ENCODE peak calls at places on chromosomes 11 and 22, in four cellular contexts. S is BJ, E is fibroblast of mammary gland, V is right atrium auricular region. A is an unnamed sample.

GRCh38 chr11:67449116-67449844 is 3.2 kb downstream of the GPR152 start:
- DNase-seq in V (no peak), S (no peak), E (no peak), A (no peak)

GRCh38 chr11:105111145-105111944 is 28.2 kb downstream of the CARD18 start:
- DNase-seq in E (no peak), S (no peak), V (no peak), A (no peak)

GRCh38 chr22:46065733-46066454 is 84.4 kb upstream of the PPARA start:
- DNase-seq in V (no peak), E (peak; percentile 58), S (no peak), A (no peak)

GRCh38 chr11:9039194-9039593 is 35.4 kb upstream of the NRIP3 start:
- DNase-seq in S (no peak), E (peak; percentile 21), V (no peak), A (no peak)

GRCh38 chr22:20226077-20226716 is 41.9 kb downstream of the RTN4R start:
- DNase-seq in V (no peak), S (no peak), E (no peak), A (no peak)

GRCh38 chr22:47564651-47565050 is 802.2 kb downstream of the TBC1D22A start:
- DNase-seq in S (no peak), V (peak; percentile 34), E (no peak), A (no peak)

GRCh38 chr11:26231252-26231661 is 100.7 kb upstream of the ANO3 start:
- DNase-seq in E (peak; percentile 98), S (no peak), V (no peak), A (peak; percentile 51)

GRCh38 chr22:37304595-37305343 is 22.5 kb downstream of the CYTH4 start:
- DNase-seq in V (no peak), S (no peak), E (peak; percentile 49), A (no peak)

GRCh38 chr11:95937358-95937757 is 13.5 kb upstream of the MTMR2 start:
- DNase-seq in S (no peak), V (no peak), E (peak; percentile 15), A (no peak)

GRCh38 chr22:37282385-37282677 is at the start of gene CYTH4:
- DNase-seq in V (peak; percentile 78), S (no peak), E (no peak), A (no peak)

GRCh38 chr11:833114-833791 is 501 bp downstream of the CD151 start:
- DNase-seq in S (no peak), E (no peak), V (peak; percentile 81), A (no peak)

DNA sequence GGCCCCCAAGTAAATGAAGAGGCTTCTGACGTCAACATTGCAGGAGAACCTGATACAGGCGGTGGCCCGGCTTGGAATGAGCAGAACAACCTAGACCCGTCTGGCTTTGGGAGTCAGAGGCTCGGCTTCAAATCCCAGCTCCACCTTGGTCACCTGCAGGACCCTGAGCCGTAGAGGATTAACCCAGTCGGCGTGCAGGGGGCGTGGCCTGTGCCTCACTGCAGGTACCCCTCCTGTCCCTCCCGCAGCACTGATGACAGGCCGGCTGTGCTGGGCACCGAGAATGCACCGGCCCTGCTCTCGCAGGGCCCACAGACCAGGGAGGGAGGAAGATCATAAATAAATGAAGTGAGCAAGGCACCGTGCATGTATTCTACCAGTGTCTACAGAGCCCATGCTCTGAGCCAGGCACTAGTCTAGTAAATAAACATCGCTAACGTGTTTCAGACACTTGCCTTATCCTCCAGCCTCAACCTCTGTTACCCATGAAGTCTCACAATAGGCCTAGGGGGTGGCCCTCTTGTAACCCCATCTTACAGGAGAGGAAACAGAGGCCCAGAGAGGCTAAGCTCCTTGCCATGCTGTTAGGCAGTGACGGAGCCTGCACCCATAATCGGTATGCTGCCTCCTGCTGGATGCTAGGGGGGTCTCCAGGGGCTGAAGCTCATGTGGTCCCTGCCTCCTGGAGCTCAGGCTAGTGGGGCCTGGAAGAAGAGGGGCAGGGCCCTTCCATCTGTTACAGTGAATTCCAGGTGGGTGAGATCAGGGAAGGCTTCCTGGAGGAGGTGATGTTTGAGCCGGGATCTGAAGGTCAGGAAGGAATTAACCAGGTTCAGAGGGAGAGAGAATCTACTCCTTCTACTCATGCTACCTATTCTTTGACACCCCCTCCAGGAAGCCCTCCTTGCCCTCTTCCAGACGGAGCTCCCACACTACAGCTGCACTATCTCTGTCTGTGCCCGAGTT is 53.4 kb downstream of the RTL6 start:
- DNase-seq in V (no peak), E (no peak), S (no peak), A (no peak)
- TF ChIP-seq CTCF in V (no peak), E (peak; percentile 23), S (no peak), A (peak; percentile 1)

GRCh38 chr22:49936973-49937757 is 18.7 kb downstream of the CRELD2 start:
- DNase-seq in S (no peak), V (no peak), E (no peak), A (no peak)
- H3K4me3 ChIP-seq in S (no peak overlapping the region), V (peak overlapping the region; percentile 54), E (no peak overlapping the region), A (no peak overlapping the region)

GRCh38 chr11:130629039-130629438 is 180.6 kb downstream of the ADAMTS15 start:
- DNase-seq in S (no peak), V (no peak), E (peak; percentile 28), A (no peak)
- TF ChIP-seq CTCF in S (no peak), V (no peak), E (no peak), A (no peak)

GRCh38 chr11:65429724-65430405 is 7.3 kb downstream of the NEAT1 start:
- DNase-seq in S (no peak), E (peak; percentile 89), V (peak; percentile 73), A (peak; percentile 81)

GRCh38 chr11:65430406-65431217 is 8.0 kb downstream of the NEAT1 start:
- DNase-seq in E (peak; percentile 75), S (no peak), V (peak; percentile 50), A (peak; percentile 46)

GRCh38 chr11:65432686-65433582 is 10.3 kb downstream of the NEAT1 start:
- DNase-seq in S (no peak), V (no peak), E (peak; percentile 63), A (no peak)

GRCh38 chr11:65432133-65432650 is 9.6 kb downstream of the NEAT1 start:
- DNase-seq in S (no peak), V (no peak), E (peak; percentile 36), A (no peak)

GRCh38 chr11:65431452-65432132 is 9.0 kb downstream of the NEAT1 start:
- DNase-seq in V (peak; percentile 44), S (no peak), E (peak; percentile 59), A (no peak)
- H3K4me3 ChIP-seq in V (peak overlapping the region; percentile 95), S (no peak overlapping the region), E (no peak overlapping the region), A (no peak overlapping the region)

DNA sequence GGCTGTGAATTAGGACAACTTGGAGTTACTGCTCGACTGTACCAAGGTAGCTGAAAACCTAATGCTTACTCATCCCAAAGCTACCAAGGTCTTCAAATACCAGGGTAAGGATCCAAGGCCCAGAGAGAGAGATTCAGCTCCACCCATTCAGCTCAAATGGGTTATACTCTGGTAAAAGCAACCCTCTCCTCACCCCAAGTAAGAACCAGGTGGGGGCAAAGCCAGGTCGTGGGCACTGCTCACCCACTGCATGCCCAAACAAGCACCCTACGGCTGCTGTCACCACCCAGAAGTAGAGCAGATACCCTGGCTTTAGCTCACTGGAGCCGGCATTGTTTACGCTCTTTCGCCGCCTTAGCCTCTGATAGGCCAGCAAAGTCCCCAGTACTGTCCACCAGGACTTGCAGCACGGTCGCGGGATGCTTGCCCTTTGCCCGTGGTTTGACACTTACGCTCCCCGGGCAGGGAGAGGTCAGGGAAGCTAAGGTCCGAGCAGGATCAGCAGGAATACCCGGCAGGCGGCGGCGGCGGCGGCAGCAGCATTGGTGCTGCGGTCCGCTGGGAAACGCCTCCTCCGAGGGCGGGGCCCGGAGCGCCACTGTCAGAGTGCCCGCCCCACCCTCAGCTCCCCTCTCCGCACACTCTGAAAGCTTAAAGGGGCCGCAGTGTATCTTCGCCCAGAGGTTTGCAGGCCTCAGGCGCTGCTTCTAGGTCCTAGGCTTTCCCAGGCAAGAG is 19.6 kb downstream of the CKAP5 start:
- DNase-seq in E (peak; percentile 68), S (no peak), V (peak; percentile 73), A (no peak)
- TF ChIP-seq CTCF in E (no peak), S (peak; percentile 13), V (no peak), A (no peak)

GRCh38 chr22:44137415-44137814 is 43.3 kb upstream of the PARVG start:
- DNase-seq in V (no peak), S (no peak), E (no peak), A (no peak)
- H3K4me3 ChIP-seq in V (no peak overlapping the region), S (no peak overlapping the region), E (no peak overlapping the region), A (no peak overlapping the region)

GRCh38 chr22:35509451-35509850 is 31.2 kb upstream of the RASD2 start:
- DNase-seq in V (no peak), E (no peak), S (no peak), A (no peak)

GRCh38 chr22:35510481-35510934 is 30.1 kb upstream of the RASD2 start:
- DNase-seq in E (peak; percentile 51), V (no peak), S (no peak), A (no peak)

GRCh38 chr22:35509960-35510359 is 30.7 kb upstream of the RASD2 start:
- DNase-seq in V (no peak), S (no peak), E (no peak), A (no peak)

GRCh38 chr22:35505394-35506258 is 35.0 kb upstream of the RASD2 start:
- DNase-seq in V (no peak), E (no peak), S (no peak), A (no peak)

DNA sequence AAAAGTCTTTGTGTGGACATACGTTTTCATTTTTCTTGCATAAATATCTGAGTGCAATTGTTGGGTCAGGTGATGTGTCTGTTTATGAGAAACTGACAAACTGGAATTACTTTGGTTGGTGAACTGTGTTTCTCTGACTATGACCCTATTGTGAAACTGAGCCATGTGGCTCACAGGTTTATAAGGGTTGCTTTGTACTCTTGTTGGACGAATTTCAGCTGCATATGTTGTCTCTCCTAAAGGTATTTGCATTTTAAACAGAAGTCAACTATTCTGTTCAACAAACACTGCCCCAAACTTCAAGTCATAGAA is 34.4 kb upstream of the RASD2 start:
- DNase-seq in E (peak; percentile 24), S (no peak), V (no peak), A (no peak)
- TF ChIP-seq CTCF in E (no peak), S (no peak), V (no peak), A (no peak)